ENCODE peak calls at places on chromosomes 5 and 9, in four cellular contexts. M is stomach, P is A549, N is H1. G is an unnamed sample.

GRCh38 chr9:121720311-121720991 is 69.0 kb downstream of the DAB2IP start:
- DNase-seq in P (no peak), N (no peak), M (no peak), G (no peak)

GRCh38 chr5:79020861-79021561 is 35.9 kb upstream of the ARSB start:
- DNase-seq in M (peak), N (peak), P (peak), G (peak)

GRCh38 chr5:178777557-178777956 is 47.1 kb upstream of the ZNF354A start:
- DNase-seq in M (no peak), P (no peak), N (no peak), G (no peak)

GRCh38 chr5:150438873-150439546 is 10.5 kb downstream of the RPS14 start:
- DNase-seq in P (peak), N (no peak), M (no peak), G (no peak)

GRCh38 chr5:142871056-142871879 is 101.1 kb downstream of the ARHGAP26 start:
- DNase-seq in N (no peak), M (peak), P (no peak), G (no peak)

GRCh38 chr5:79200573-79201183 is 35.3 kb upstream of the JMY start:
- DNase-seq in M (no peak), N (no peak), P (peak), G (no peak)

GRCh38 chr9:86340356-86341006 is 13.7 kb downstream of the TUT7 start:
- DNase-seq in M (no peak), N (no peak), P (no peak), G (no peak)

GRCh38 chr5:81629986-81630385 is 120.9 kb downstream of the SSBP2 start:
- DNase-seq in P (no peak), M (no peak), N (no peak), G (no peak)

GRCh38 chr5:113204525-113205161 is 228.0 kb downstream of the DCP2 start:
- DNase-seq in P (no peak), N (no peak), M (no peak), G (peak)

GRCh38 chr5:113489299-113489698 is 1.0 kb upstream of the MCC start:
- DNase-seq in P (peak), M (no peak), N (no peak), G (no peak)

GRCh38 chr5:151427258-151427657 is 20.1 kb upstream of the SLC36A1 start:
- DNase-seq in M (no peak), P (no peak), N (no peak), G (no peak)

GRCh38 chr5:132272341-132273210 is 15.1 kb downstream of the PDLIM4 start:
- DNase-seq in P (peak), M (peak), N (no peak), G (peak)

GRCh38 chr5:157606046-157606445 is 30.5 kb upstream of the ADAM19 start:
- DNase-seq in P (no peak), N (no peak), M (no peak), G (no peak)
- TF ChIP-seq EP300 in P (no peak), N (no peak), M (no peak), G (no peak)

GRCh38 chr5:14187660-14188059 is 44.5 kb downstream of the TRIO start:
- DNase-seq in P (peak), N (no peak), M (no peak), G (no peak)

GRCh38 chr5:14185336-14186131 is 42.4 kb downstream of the TRIO start:
- DNase-seq in M (no peak), N (no peak), P (peak), G (no peak)

GRCh38 chr5:14186132-14186830 is 43.1 kb downstream of the TRIO start:
- DNase-seq in P (peak), N (no peak), M (no peak), G (no peak)

GRCh38 chr5:14188778-14189177 is 45.6 kb downstream of the TRIO start:
- DNase-seq in P (no peak), N (no peak), M (no peak), G (no peak)

GRCh38 chr5:14187157-14187556 is 44.0 kb downstream of the TRIO start:
- DNase-seq in N (no peak), M (no peak), P (no peak), G (no peak)
- H3K4me3 ChIP-seq in N (no peak), M (no peak), P (no peak), G (no peak)

GRCh38 chr9:133505901-133506652 is 18.7 kb downstream of the MYMK start:
- DNase-seq in P (no peak), N (no peak), M (no peak), G (peak)
- TF ChIP-seq EP300 in P (no peak), N (no peak), M (no peak), G (no peak)

GRCh38 chr5:40622463-40623252 is 57.1 kb upstream of the PTGER4 start:
- DNase-seq in P (no peak), N (no peak), M (no peak), G (no peak)

GRCh38 chr5:40618926-40619325 is 60.8 kb upstream of the PTGER4 start:
- DNase-seq in M (no peak), N (no peak), P (no peak), G (no peak)

GRCh38 chr5:40616791-40617190 is 62.9 kb upstream of the PTGER4 start:
- DNase-seq in P (no peak), N (no peak), M (no peak), G (no peak)

GRCh38 chr5:40615586-40616193 is 64.0 kb upstream of the PTGER4 start:
- DNase-seq in P (no peak), M (no peak), N (no peak), G (no peak)

GRCh38 chr5:40619406-40619805 is 60.3 kb upstream of the PTGER4 start:
- DNase-seq in M (no peak), N (no peak), P (no peak), G (no peak)
- H3K4me3 ChIP-seq in M (no peak), N (no peak), P (no peak), G (no peak)

DNA sequence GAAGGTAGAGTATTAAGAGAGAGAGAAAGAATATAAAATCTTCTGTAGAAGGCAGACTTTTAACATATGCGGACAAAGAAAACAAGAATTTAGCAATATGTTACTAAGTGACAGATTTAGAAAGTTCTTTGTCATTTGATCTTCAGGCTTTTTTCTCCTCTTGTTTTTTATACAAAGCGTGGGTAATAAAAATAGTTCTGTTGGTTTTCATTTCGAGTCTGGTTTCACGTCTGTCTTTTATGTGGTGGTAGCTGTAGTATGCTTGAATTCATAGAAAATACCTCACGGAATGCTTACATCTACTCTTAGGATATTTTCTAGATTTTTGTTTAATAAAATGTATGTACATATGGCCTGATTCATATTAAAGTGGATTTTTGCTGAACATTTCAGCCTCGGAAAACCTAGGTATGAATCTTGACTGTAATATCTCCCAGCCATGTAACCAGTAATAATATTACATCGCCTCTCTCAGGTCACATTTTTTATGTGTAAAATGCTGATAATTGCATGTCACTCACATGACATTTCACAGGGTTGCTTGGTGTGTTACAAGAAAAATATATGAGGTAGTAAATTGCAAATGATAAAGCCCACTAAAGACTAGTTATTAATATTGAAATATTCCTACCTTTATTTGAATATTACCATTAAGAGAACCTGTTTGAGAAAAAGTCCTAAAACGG is 72.5 kb upstream of the TAF11L2 start:
- DNase-seq in P (no peak), M (no peak), N (no peak), G (no peak)
- TF ChIP-seq EP300 in P (no peak), M (no peak), N (no peak), G (no peak)

GRCh38 chr5:139660916-139661814 is 13.0 kb downstream of the CXXC5 start:
- DNase-seq in N (no peak), P (peak), M (peak), G (peak)
- H3K4me3 ChIP-seq in N (no peak), P (peak), M (peak), G (peak)

GRCh38 chr9:6677803-6678202 is 32.3 kb upstream of the GLDC start:
- DNase-seq in M (no peak), N (no peak), P (no peak), G (no peak)

GRCh38 chr9:6681957-6682501 is 36.5 kb upstream of the GLDC start:
- DNase-seq in M (no peak), P (no peak), N (no peak), G (peak)

GRCh38 chr9:6680797-6681146 is 35.2 kb upstream of the GLDC start:
- DNase-seq in N (no peak), P (peak), M (peak), G (no peak)

GRCh38 chr9:6676254-6676928 is 30.9 kb upstream of the GLDC start:
- DNase-seq in N (no peak), M (no peak), P (no peak), G (no peak)

DNA sequence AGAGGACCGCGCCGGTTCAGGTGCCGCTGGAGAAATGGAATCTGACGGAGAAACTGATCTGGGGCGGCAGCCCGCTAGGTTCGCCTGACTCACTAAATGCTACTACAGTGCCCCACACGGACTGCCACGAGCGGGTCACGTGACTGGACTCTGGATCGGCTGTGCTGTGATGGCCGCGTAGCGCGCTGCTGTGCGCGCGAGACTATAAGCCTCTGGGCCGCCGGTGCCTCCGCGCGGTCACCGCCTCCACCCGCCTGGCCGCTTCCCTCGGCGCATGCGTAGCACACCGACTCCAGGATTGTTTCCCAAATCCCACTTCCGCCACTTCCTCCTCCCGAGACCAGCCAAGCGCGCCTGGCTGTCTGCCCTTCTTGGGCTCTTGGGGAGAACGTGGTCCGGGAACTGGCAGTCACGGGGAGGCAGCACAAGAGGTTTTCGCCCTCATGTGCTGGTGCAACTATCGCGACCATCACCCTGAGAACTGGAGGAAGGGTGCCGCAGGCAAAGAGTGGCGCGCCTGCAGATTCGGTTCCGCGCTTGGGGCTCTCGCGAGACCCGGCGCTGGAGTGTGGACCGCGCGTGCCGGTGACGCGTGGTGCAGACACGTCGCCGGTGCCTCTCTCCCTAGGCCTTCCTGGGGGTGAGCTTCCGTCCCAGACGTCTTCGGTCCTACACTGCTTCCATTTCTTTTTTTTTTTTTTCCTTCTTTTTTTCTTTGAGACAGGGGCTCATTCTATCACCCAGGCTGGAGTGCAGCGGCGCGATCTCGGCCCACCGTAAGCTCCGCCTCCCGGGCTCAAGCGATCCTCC is 35.8 kb upstream of the GLDC start:
- DNase-seq in M (peak), P (peak), N (peak), G (peak)
- TF ChIP-seq EP300 in M (no peak), P (no peak), N (peak), G (no peak)

DNA sequence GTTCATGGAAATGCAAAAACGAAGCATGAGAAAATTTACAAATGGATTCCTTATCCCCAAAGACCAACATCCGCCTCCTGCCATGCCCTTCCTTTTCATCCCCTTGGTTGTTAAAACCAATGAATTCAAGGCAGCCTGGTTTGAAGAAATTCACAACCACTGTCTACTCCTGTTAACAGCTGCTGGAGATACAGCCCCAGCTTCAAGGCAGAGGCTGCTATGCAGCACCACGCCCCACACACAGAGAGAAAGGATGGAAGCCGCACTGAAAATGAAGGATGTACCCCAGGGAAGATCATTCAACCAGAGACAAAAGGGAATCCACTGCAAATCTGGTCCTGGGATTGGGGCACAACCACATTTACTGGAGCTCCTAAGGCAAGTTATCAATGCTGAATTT is 58.7 kb downstream of the DPYSL3 start:
- DNase-seq in P (no peak), N (no peak), M (no peak), G (no peak)
- H3K4me3 ChIP-seq in P (no peak), N (peak), M (peak), G (no peak)

G was measured in ovary.